ENCODE peak calls at places on chromosomes 6 and 20, in seven cellular contexts. One of them, this sample, is unnamed.

GRCh38 chr6:21190701-21191588 is 402.6 kb upstream of the SOX4 start:
- DNase-seq in dorsolateral prefrontal cortex: no peak
- DNase-seq in stimulated activated CD4-positive, alpha-beta T cell treated with anti-CD3 and anti-CD28 coated beads, Interleukin-4, amount 100 ng/mL, for 24 hours: no peak
- DNase-seq in adrenal gland: no peak
- DNase-seq in activated CD4-positive, alpha-beta T cell treated with anti-CD3 and anti-CD28 coated beads, Interleukin-2, amount 50 U/mL, for 24 hours: no peak
- DNase-seq in T-helper 9 cell: no peak
- DNase-seq in substantia nigra: no peak
- DNase-seq in this sample: no peak

GRCh38 chr6:41111017-41111416 is 38.2 kb downstream of the NFYA start:
- DNase-seq in adrenal gland: no peak
- DNase-seq in activated CD4-positive, alpha-beta T cell treated with anti-CD3 and anti-CD28 coated beads, Interleukin-2, amount 50 U/mL, for 24 hours: no peak
- DNase-seq in substantia nigra: no peak
- DNase-seq in dorsolateral prefrontal cortex: no peak
- DNase-seq in T-helper 9 cell: no peak
- DNase-seq in stimulated activated CD4-positive, alpha-beta T cell treated with anti-CD3 and anti-CD28 coated beads, Interleukin-4, amount 100 ng/mL, for 24 hours: no peak
- DNase-seq in this sample: no peak

GRCh38 chr20:41074441-41074840 is 45.8 kb downstream of the TOP1 start:
- DNase-seq in substantia nigra: no peak
- DNase-seq in stimulated activated CD4-positive, alpha-beta T cell treated with anti-CD3 and anti-CD28 coated beads, Interleukin-4, amount 100 ng/mL, for 24 hours: no peak
- DNase-seq in dorsolateral prefrontal cortex: no peak
- DNase-seq in T-helper 9 cell: no peak
- DNase-seq in activated CD4-positive, alpha-beta T cell treated with anti-CD3 and anti-CD28 coated beads, Interleukin-2, amount 50 U/mL, for 24 hours: no peak
- DNase-seq in adrenal gland: no peak
- DNase-seq in this sample: no peak

GRCh38 chr6:119186490-119186889 is 108.0 kb upstream of the FAM184A start:
- DNase-seq in dorsolateral prefrontal cortex: no peak
- DNase-seq in adrenal gland: no peak
- DNase-seq in T-helper 9 cell: no peak
- DNase-seq in stimulated activated CD4-positive, alpha-beta T cell treated with anti-CD3 and anti-CD28 coated beads, Interleukin-4, amount 100 ng/mL, for 24 hours: no peak
- DNase-seq in substantia nigra: no peak
- DNase-seq in activated CD4-positive, alpha-beta T cell treated with anti-CD3 and anti-CD28 coated beads, Interleukin-2, amount 50 U/mL, for 24 hours: no peak
- DNase-seq in this sample: no peak

GRCh38 chr20:50311308-50312001 is 120.8 kb downstream of the CEBPB start:
- DNase-seq in T-helper 9 cell: no peak
- DNase-seq in adrenal gland: no peak
- DNase-seq in substantia nigra: no peak
- DNase-seq in stimulated activated CD4-positive, alpha-beta T cell treated with anti-CD3 and anti-CD28 coated beads, Interleukin-4, amount 100 ng/mL, for 24 hours: no peak
- DNase-seq in activated CD4-positive, alpha-beta T cell treated with anti-CD3 and anti-CD28 coated beads, Interleukin-2, amount 50 U/mL, for 24 hours: no peak
- DNase-seq in dorsolateral prefrontal cortex: no peak
- DNase-seq in this sample: no peak

GRCh38 chr20:20452254-20452676 is 84.4 kb downstream of the INSM1 start:
- DNase-seq in substantia nigra: peak; percentile 92
- DNase-seq in adrenal gland: peak; percentile 36
- DNase-seq in stimulated activated CD4-positive, alpha-beta T cell treated with anti-CD3 and anti-CD28 coated beads, Interleukin-4, amount 100 ng/mL, for 24 hours: peak; percentile 72
- DNase-seq in T-helper 9 cell: peak; percentile 25
- DNase-seq in activated CD4-positive, alpha-beta T cell treated with anti-CD3 and anti-CD28 coated beads, Interleukin-2, amount 50 U/mL, for 24 hours: peak; percentile 26
- DNase-seq in dorsolateral prefrontal cortex: peak; percentile 97
- DNase-seq in this sample: peak; percentile 92

GRCh38 chr6:105681061-105681460 is 278.2 kb upstream of the PREP start:
- DNase-seq in substantia nigra: no peak
- DNase-seq in dorsolateral prefrontal cortex: no peak
- DNase-seq in stimulated activated CD4-positive, alpha-beta T cell treated with anti-CD3 and anti-CD28 coated beads, Interleukin-4, amount 100 ng/mL, for 24 hours: no peak
- DNase-seq in adrenal gland: no peak
- DNase-seq in T-helper 9 cell: no peak
- DNase-seq in activated CD4-positive, alpha-beta T cell treated with anti-CD3 and anti-CD28 coated beads, Interleukin-2, amount 50 U/mL, for 24 hours: no peak
- DNase-seq in this sample: no peak

GRCh38 chr6:122696079-122696478 is 83.4 kb upstream of the FABP7 start:
- DNase-seq in T-helper 9 cell: no peak
- DNase-seq in adrenal gland: no peak
- DNase-seq in substantia nigra: no peak
- DNase-seq in stimulated activated CD4-positive, alpha-beta T cell treated with anti-CD3 and anti-CD28 coated beads, Interleukin-4, amount 100 ng/mL, for 24 hours: no peak
- DNase-seq in dorsolateral prefrontal cortex: no peak
- DNase-seq in activated CD4-positive, alpha-beta T cell treated with anti-CD3 and anti-CD28 coated beads, Interleukin-2, amount 50 U/mL, for 24 hours: no peak
- DNase-seq in this sample: no peak

GRCh38 chr20:36043892-36044515 is 75.6 kb downstream of the CNBD2 start:
- DNase-seq in substantia nigra: no peak
- DNase-seq in activated CD4-positive, alpha-beta T cell treated with anti-CD3 and anti-CD28 coated beads, Interleukin-2, amount 50 U/mL, for 24 hours: no peak
- DNase-seq in T-helper 9 cell: no peak
- DNase-seq in dorsolateral prefrontal cortex: no peak
- DNase-seq in adrenal gland: no peak
- DNase-seq in stimulated activated CD4-positive, alpha-beta T cell treated with anti-CD3 and anti-CD28 coated beads, Interleukin-4, amount 100 ng/mL, for 24 hours: no peak
- DNase-seq in this sample: no peak

GRCh38 chr20:2112910-2113309 is 11.3 kb downstream of the STK35 start:
- DNase-seq in adrenal gland: no peak
- DNase-seq in substantia nigra: no peak
- DNase-seq in T-helper 9 cell: no peak
- DNase-seq in dorsolateral prefrontal cortex: no peak
- DNase-seq in stimulated activated CD4-positive, alpha-beta T cell treated with anti-CD3 and anti-CD28 coated beads, Interleukin-4, amount 100 ng/mL, for 24 hours: no peak
- DNase-seq in activated CD4-positive, alpha-beta T cell treated with anti-CD3 and anti-CD28 coated beads, Interleukin-2, amount 50 U/mL, for 24 hours: no peak
- DNase-seq in this sample: no peak

GRCh38 chr6:46925563-46926253 is 4.0 kb upstream of the ADGRF5 start:
- DNase-seq in activated CD4-positive, alpha-beta T cell treated with anti-CD3 and anti-CD28 coated beads, Interleukin-2, amount 50 U/mL, for 24 hours: no peak
- DNase-seq in dorsolateral prefrontal cortex: no peak
- DNase-seq in substantia nigra: no peak
- DNase-seq in adrenal gland: peak; percentile 57
- DNase-seq in T-helper 9 cell: no peak
- DNase-seq in stimulated activated CD4-positive, alpha-beta T cell treated with anti-CD3 and anti-CD28 coated beads, Interleukin-4, amount 100 ng/mL, for 24 hours: no peak
- DNase-seq in this sample: no peak

GRCh38 chr20:22974354-22974753 is 60.8 kb upstream of the SSTR4 start:
- DNase-seq in dorsolateral prefrontal cortex: no peak
- DNase-seq in substantia nigra: no peak
- DNase-seq in adrenal gland: no peak
- DNase-seq in T-helper 9 cell: no peak
- DNase-seq in activated CD4-positive, alpha-beta T cell treated with anti-CD3 and anti-CD28 coated beads, Interleukin-2, amount 50 U/mL, for 24 hours: no peak
- DNase-seq in stimulated activated CD4-positive, alpha-beta T cell treated with anti-CD3 and anti-CD28 coated beads, Interleukin-4, amount 100 ng/mL, for 24 hours: no peak
- DNase-seq in this sample: peak; percentile 65

GRCh38 chr6:105397987-105398386 is 4.9 kb downstream of the PREP start:
- DNase-seq in activated CD4-positive, alpha-beta T cell treated with anti-CD3 and anti-CD28 coated beads, Interleukin-2, amount 50 U/mL, for 24 hours: no peak
- DNase-seq in adrenal gland: no peak
- DNase-seq in dorsolateral prefrontal cortex: peak; percentile 25
- DNase-seq in T-helper 9 cell: no peak
- DNase-seq in stimulated activated CD4-positive, alpha-beta T cell treated with anti-CD3 and anti-CD28 coated beads, Interleukin-4, amount 100 ng/mL, for 24 hours: no peak
- DNase-seq in substantia nigra: no peak
- DNase-seq in this sample: peak; percentile 38